ENCODE peak calls at places on chromosomes 1 and 21, in five cellular contexts. W is fibroblast of lung, D is H9, L is heart right ventricle, Q is H1. A is an unnamed sample.
A peak's percentile ranks its signal among the peaks of the same experiment; 100 is the strongest.

GRCh38 chr21:17343055-17343454 is 169.8 kb upstream of the CXADR start:
- DNase-seq in D (no peak), Q (no peak), L (no peak), W (peak; percentile 3), A (peak; percentile 16)

GRCh38 chr1:94846286-94846685 is 26.1 kb downstream of the SLC44A3 start:
- DNase-seq in Q (no peak), L (no peak), D (no peak), W (no peak), A (no peak)

GRCh38 chr1:236345728-236346127 is 48.4 kb upstream of the EDARADD start:
- DNase-seq in D (peak; percentile 41), W (no peak), L (no peak), Q (peak; percentile 43), A (no peak)

GRCh38 chr1:90717665-90718410 is 736 bp upstream of the BARHL2 start:
- DNase-seq in W (no peak), Q (peak; percentile 83), D (peak; percentile 86), L (no peak), A (no peak)

GRCh38 chr1:10788592-10789006 is 7.8 kb downstream of the CASZ1 start:
- DNase-seq in D (peak; percentile 65), Q (peak; percentile 64), L (peak; percentile 73), W (peak; percentile 7), A (no peak)

GRCh38 chr1:61140056-61140549 is 57.7 kb downstream of the NFIA start:
- DNase-seq in Q (no peak), D (no peak), W (no peak), L (no peak), A (no peak)

GRCh38 chr1:203625623-203626189 is 926 bp upstream of the ATP2B4 start:
- DNase-seq in W (peak; percentile 39), D (no peak), L (no peak), Q (no peak), A (no peak)

GRCh38 chr1:181469829-181470228 is 13.5 kb upstream of the CACNA1E start:
- DNase-seq in Q (no peak), W (peak; percentile 88), D (no peak), L (no peak), A (no peak)

GRCh38 chr1:24905979-24906720 is 23.9 kb downstream of the RUNX3 start:
- DNase-seq in D (peak; percentile 25), L (no peak), W (no peak), Q (peak; percentile 47), A (no peak)

GRCh38 chr1:2847086-2847850 is 45.8 kb upstream of the TTC34 start:
- DNase-seq in W (no peak), L (no peak), D (no peak), Q (no peak), A (no peak)

GRCh38 chr1:47317841-47318240 is 3.9 kb upstream of the STIL start:
- DNase-seq in D (no peak), L (no peak), Q (no peak), W (peak; percentile 93), A (no peak)

GRCh38 chr1:28751315-28752056 is 14.7 kb downstream of the YTHDF2 start:
- DNase-seq in L (no peak), D (no peak), Q (no peak), W (peak; percentile 79), A (no peak)

GRCh38 chr1:2300851-2301606 is 72.9 kb downstream of the SKI start:
- DNase-seq in L (peak; percentile 84), D (no peak), Q (no peak), W (peak; percentile 37), A (no peak)

GRCh38 chr1:32447469-32448185 is 17.2 kb upstream of the ZBTB8B start:
- DNase-seq in W (peak; percentile 96), D (peak; percentile 81), L (no peak), Q (peak; percentile 81), A (no peak)
- H3K27ac ChIP-seq in W (no peak overlapping the region), D (no peak overlapping the region), L (no peak overlapping the region), Q (no peak overlapping the region), A (no peak overlapping the region)

DNA sequence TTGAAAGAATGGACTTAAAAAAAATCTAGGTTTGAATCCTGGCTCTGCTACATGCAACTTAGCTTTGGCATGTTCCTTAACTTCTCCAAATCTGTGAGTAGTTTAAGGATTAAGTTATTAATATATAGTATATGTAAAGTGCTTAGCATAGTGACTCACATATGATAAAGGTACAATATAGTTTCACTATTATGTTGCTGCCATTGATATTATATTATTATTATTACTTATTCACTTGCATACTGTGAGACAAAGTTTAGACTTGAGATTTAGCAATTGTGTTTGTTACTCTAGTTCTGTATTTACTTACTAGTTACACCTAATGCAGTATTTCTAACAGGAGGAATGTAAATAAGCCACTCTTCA is 25.7 kb downstream of the RGS7 start:
- DNase-seq in W (no peak), L (no peak), Q (no peak), D (no peak), A (no peak)
- H3K27ac ChIP-seq in W (no peak overlapping the region), L (no peak overlapping the region), Q (no peak overlapping the region), D (no peak overlapping the region), A (no peak overlapping the region)

GRCh38 chr1:93608188-93609109 is 73.2 kb downstream of the BCAR3 start:
- DNase-seq in L (peak; percentile 34), W (peak; percentile 71), D (no peak), Q (no peak), A (no peak)
- H3K27ac ChIP-seq in L (peak overlapping the region; percentile 77), W (no peak overlapping the region), D (no peak overlapping the region), Q (no peak overlapping the region), A (no peak overlapping the region)

DNA sequence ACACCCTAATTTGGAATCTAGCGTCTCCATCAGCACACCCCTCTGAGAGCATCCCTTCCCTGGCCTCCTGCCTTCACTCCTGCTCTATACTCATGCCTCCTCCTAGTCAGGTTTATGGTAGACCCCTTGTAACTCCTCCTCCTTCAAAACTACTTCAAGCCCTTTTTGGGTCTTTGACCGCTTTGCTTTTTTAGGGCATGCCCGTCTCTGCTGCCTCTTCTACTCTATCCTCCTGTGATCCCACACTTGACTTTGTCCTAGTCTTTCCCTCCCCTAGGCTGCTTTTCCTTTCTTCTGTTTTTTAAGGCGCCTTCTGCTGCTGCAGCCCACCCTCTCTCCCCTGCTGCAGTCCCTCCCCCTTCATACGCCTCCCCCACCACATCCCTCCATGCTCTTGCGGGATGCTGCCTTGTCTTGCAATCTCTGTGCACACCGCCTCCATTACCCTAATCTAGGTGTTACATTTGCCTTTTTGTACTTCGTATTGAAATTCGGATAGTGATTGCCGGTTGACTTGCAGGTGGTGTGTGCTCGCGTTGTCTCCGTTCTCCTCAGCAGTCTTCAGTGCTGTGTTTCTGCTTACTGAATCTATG is 1.5 kb downstream of the SNX27 start:
- DNase-seq in Q (peak; percentile 53), D (no peak), L (no peak), W (no peak), A (no peak)
- H3K27ac ChIP-seq in Q (peak overlapping the region; percentile 26), D (no peak overlapping the region), L (no peak overlapping the region), W (peak overlapping the region; percentile 88), A (no peak overlapping the region)